ENCODE peak calls at places on chromosomes 3 and 15, in seven cellular contexts. One of them, this sample, is unnamed.

GRCh38 chr15:91871138-91871537 is 17.6 kb downstream of the SLCO3A1 start:
- DNase-seq in activated T-helper 1 cell treated with Interleukin-2 at 50 U/mL for 16 hours: no peak
- DNase-seq in dermis microvascular lymphatic vessel endothelial cell: no peak
- DNase-seq in mesothelial cell of epicardium: no peak
- DNase-seq in AG20443: no peak
- DNase-seq in naive thymus-derived CD8-positive, alpha-beta T cell: peak
- DNase-seq in HTR-8/SVneo: no peak
- DNase-seq in this sample: no peak

GRCh38 chr3:129934234-129935123 is 40.0 kb upstream of the TRH start:
- DNase-seq in activated T-helper 1 cell treated with Interleukin-2 at 50 U/mL for 16 hours: no peak
- DNase-seq in dermis microvascular lymphatic vessel endothelial cell: no peak
- DNase-seq in mesothelial cell of epicardium: no peak
- DNase-seq in AG20443: peak
- DNase-seq in naive thymus-derived CD8-positive, alpha-beta T cell: peak
- DNase-seq in HTR-8/SVneo: peak
- DNase-seq in this sample: peak

GRCh38 chr3:17136251-17136721 is 251.5 kb downstream of the PLCL2 start:
- DNase-seq in activated T-helper 1 cell treated with Interleukin-2 at 50 U/mL for 16 hours: no peak
- DNase-seq in dermis microvascular lymphatic vessel endothelial cell: no peak
- DNase-seq in mesothelial cell of epicardium: no peak
- DNase-seq in AG20443: no peak
- DNase-seq in naive thymus-derived CD8-positive, alpha-beta T cell: no peak
- DNase-seq in HTR-8/SVneo: no peak
- DNase-seq in this sample: no peak

GRCh38 chr3:136904746-136905145 is 42.7 kb downstream of the NCK1 start:
- DNase-seq in activated T-helper 1 cell treated with Interleukin-2 at 50 U/mL for 16 hours: no peak
- DNase-seq in dermis microvascular lymphatic vessel endothelial cell: no peak
- DNase-seq in mesothelial cell of epicardium: no peak
- DNase-seq in AG20443: no peak
- DNase-seq in naive thymus-derived CD8-positive, alpha-beta T cell: no peak
- DNase-seq in HTR-8/SVneo: no peak
- DNase-seq in this sample: no peak

GRCh38 chr3:139935071-139935865 is at the start of gene CLSTN2:
- DNase-seq in activated T-helper 1 cell treated with Interleukin-2 at 50 U/mL for 16 hours: no peak
- DNase-seq in dermis microvascular lymphatic vessel endothelial cell: no peak
- DNase-seq in mesothelial cell of epicardium: peak
- DNase-seq in AG20443: peak
- DNase-seq in naive thymus-derived CD8-positive, alpha-beta T cell: no peak
- DNase-seq in HTR-8/SVneo: peak
- DNase-seq in this sample: no peak

GRCh38 chr3:11199902-11200678 is 45.8 kb downstream of the HRH1 start:
- DNase-seq in activated T-helper 1 cell treated with Interleukin-2 at 50 U/mL for 16 hours: no peak
- DNase-seq in dermis microvascular lymphatic vessel endothelial cell: no peak
- DNase-seq in mesothelial cell of epicardium: no peak
- DNase-seq in AG20443: no peak
- DNase-seq in naive thymus-derived CD8-positive, alpha-beta T cell: no peak
- DNase-seq in HTR-8/SVneo: no peak
- DNase-seq in this sample: no peak

GRCh38 chr15:43106486-43106829 is 620 bp upstream of the UBR1 start:
- DNase-seq in activated T-helper 1 cell treated with Interleukin-2 at 50 U/mL for 16 hours: no peak
- DNase-seq in dermis microvascular lymphatic vessel endothelial cell: no peak
- DNase-seq in mesothelial cell of epicardium: no peak
- DNase-seq in AG20443: no peak
- DNase-seq in naive thymus-derived CD8-positive, alpha-beta T cell: no peak
- DNase-seq in HTR-8/SVneo: no peak
- DNase-seq in this sample: no peak

GRCh38 chr15:43105077-43105769 is 615 bp downstream of the UBR1 start:
- DNase-seq in activated T-helper 1 cell treated with Interleukin-2 at 50 U/mL for 16 hours: no peak
- DNase-seq in dermis microvascular lymphatic vessel endothelial cell: no peak
- DNase-seq in mesothelial cell of epicardium: no peak
- DNase-seq in AG20443: peak
- DNase-seq in naive thymus-derived CD8-positive, alpha-beta T cell: no peak
- DNase-seq in HTR-8/SVneo: no peak
- DNase-seq in this sample: no peak

GRCh38 chr15:39195988-39196486 is 384.8 kb upstream of the THBS1 start:
- DNase-seq in activated T-helper 1 cell treated with Interleukin-2 at 50 U/mL for 16 hours: no peak
- DNase-seq in dermis microvascular lymphatic vessel endothelial cell: no peak
- DNase-seq in mesothelial cell of epicardium: no peak
- DNase-seq in AG20443: peak
- DNase-seq in naive thymus-derived CD8-positive, alpha-beta T cell: no peak
- DNase-seq in HTR-8/SVneo: peak
- DNase-seq in this sample: peak

GRCh38 chr3:162096874-162097273 is 600.3 kb downstream of the OTOL1 start:
- DNase-seq in activated T-helper 1 cell treated with Interleukin-2 at 50 U/mL for 16 hours: no peak
- DNase-seq in dermis microvascular lymphatic vessel endothelial cell: no peak
- DNase-seq in mesothelial cell of epicardium: no peak
- DNase-seq in AG20443: no peak
- DNase-seq in naive thymus-derived CD8-positive, alpha-beta T cell: no peak
- DNase-seq in HTR-8/SVneo: no peak
- DNase-seq in this sample: no peak

GRCh38 chr3:188052229-188052965 is 101.6 kb upstream of the LPP start:
- DNase-seq in activated T-helper 1 cell treated with Interleukin-2 at 50 U/mL for 16 hours: no peak
- DNase-seq in dermis microvascular lymphatic vessel endothelial cell: no peak
- DNase-seq in mesothelial cell of epicardium: peak
- DNase-seq in AG20443: no peak
- DNase-seq in naive thymus-derived CD8-positive, alpha-beta T cell: no peak
- DNase-seq in HTR-8/SVneo: no peak
- DNase-seq in this sample: peak

GRCh38 chr15:73650387-73651126 is 17.4 kb upstream of the NPTN start:
- DNase-seq in activated T-helper 1 cell treated with Interleukin-2 at 50 U/mL for 16 hours: no peak
- DNase-seq in dermis microvascular lymphatic vessel endothelial cell: no peak
- DNase-seq in mesothelial cell of epicardium: no peak
- DNase-seq in AG20443: peak
- DNase-seq in naive thymus-derived CD8-positive, alpha-beta T cell: no peak
- DNase-seq in HTR-8/SVneo: no peak
- DNase-seq in this sample: no peak

GRCh38 chr15:101026686-101027272 is 107.6 kb downstream of the LRRK1 start:
- DNase-seq in activated T-helper 1 cell treated with Interleukin-2 at 50 U/mL for 16 hours: no peak
- DNase-seq in dermis microvascular lymphatic vessel endothelial cell: no peak
- DNase-seq in mesothelial cell of epicardium: no peak
- DNase-seq in AG20443: no peak
- DNase-seq in naive thymus-derived CD8-positive, alpha-beta T cell: no peak
- DNase-seq in HTR-8/SVneo: no peak
- DNase-seq in this sample: no peak

GRCh38 chr3:66425032-66425431 is 75.8 kb downstream of the LRIG1 start:
- DNase-seq in activated T-helper 1 cell treated with Interleukin-2 at 50 U/mL for 16 hours: no peak
- DNase-seq in dermis microvascular lymphatic vessel endothelial cell: no peak
- DNase-seq in mesothelial cell of epicardium: no peak
- DNase-seq in AG20443: no peak
- DNase-seq in naive thymus-derived CD8-positive, alpha-beta T cell: no peak
- DNase-seq in HTR-8/SVneo: no peak
- DNase-seq in this sample: no peak

GRCh38 chr15:27669641-27670040 is 429.5 kb downstream of the OCA2 start:
- DNase-seq in activated T-helper 1 cell treated with Interleukin-2 at 50 U/mL for 16 hours: no peak
- DNase-seq in dermis microvascular lymphatic vessel endothelial cell: no peak
- DNase-seq in mesothelial cell of epicardium: no peak
- DNase-seq in AG20443: no peak
- DNase-seq in naive thymus-derived CD8-positive, alpha-beta T cell: no peak
- DNase-seq in HTR-8/SVneo: no peak
- DNase-seq in this sample: no peak

GRCh38 chr15:100716456-100717085 is 114.2 kb downstream of the ASB7 start:
- DNase-seq in activated T-helper 1 cell treated with Interleukin-2 at 50 U/mL for 16 hours: no peak
- DNase-seq in dermis microvascular lymphatic vessel endothelial cell: no peak
- DNase-seq in mesothelial cell of epicardium: no peak
- DNase-seq in AG20443: peak
- DNase-seq in naive thymus-derived CD8-positive, alpha-beta T cell: no peak
- DNase-seq in HTR-8/SVneo: no peak
- DNase-seq in this sample: no peak

GRCh38 chr3:140252812-140253656 is 318.0 kb downstream of the CLSTN2 start:
- DNase-seq in activated T-helper 1 cell treated with Interleukin-2 at 50 U/mL for 16 hours: no peak
- DNase-seq in dermis microvascular lymphatic vessel endothelial cell: no peak
- DNase-seq in mesothelial cell of epicardium: no peak
- DNase-seq in AG20443: no peak
- DNase-seq in naive thymus-derived CD8-positive, alpha-beta T cell: no peak
- DNase-seq in HTR-8/SVneo: no peak
- DNase-seq in this sample: no peak

GRCh38 chr15:63588826-63589225 is 8.4 kb upstream of the FBXL22 start:
- DNase-seq in activated T-helper 1 cell treated with Interleukin-2 at 50 U/mL for 16 hours: no peak
- DNase-seq in dermis microvascular lymphatic vessel endothelial cell: no peak
- DNase-seq in mesothelial cell of epicardium: no peak
- DNase-seq in AG20443: no peak
- DNase-seq in naive thymus-derived CD8-positive, alpha-beta T cell: no peak
- DNase-seq in HTR-8/SVneo: no peak
- DNase-seq in this sample: no peak

GRCh38 chr3:73558399-73559075 is 66.2 kb downstream of the PDZRN3 start:
- DNase-seq in activated T-helper 1 cell treated with Interleukin-2 at 50 U/mL for 16 hours: no peak
- DNase-seq in dermis microvascular lymphatic vessel endothelial cell: no peak
- DNase-seq in mesothelial cell of epicardium: no peak
- DNase-seq in AG20443: no peak
- DNase-seq in naive thymus-derived CD8-positive, alpha-beta T cell: no peak
- DNase-seq in HTR-8/SVneo: no peak
- DNase-seq in this sample: no peak

GRCh38 chr15:28994142-28994829 is 108.5 kb downstream of the APBA2 start:
- DNase-seq in activated T-helper 1 cell treated with Interleukin-2 at 50 U/mL for 16 hours: no peak
- DNase-seq in dermis microvascular lymphatic vessel endothelial cell: no peak
- DNase-seq in mesothelial cell of epicardium: no peak
- DNase-seq in AG20443: no peak
- DNase-seq in naive thymus-derived CD8-positive, alpha-beta T cell: peak
- DNase-seq in HTR-8/SVneo: no peak
- DNase-seq in this sample: no peak

GRCh38 chr3:60756636-60757035 is 494.6 kb downstream of the FHIT start:
- DNase-seq in activated T-helper 1 cell treated with Interleukin-2 at 50 U/mL for 16 hours: no peak
- DNase-seq in dermis microvascular lymphatic vessel endothelial cell: no peak
- DNase-seq in mesothelial cell of epicardium: no peak
- DNase-seq in AG20443: peak
- DNase-seq in naive thymus-derived CD8-positive, alpha-beta T cell: no peak
- DNase-seq in HTR-8/SVneo: no peak
- DNase-seq in this sample: peak

GRCh38 chr3:48410205-48411040 is 19.5 kb downstream of the PLXNB1 start:
- DNase-seq in activated T-helper 1 cell treated with Interleukin-2 at 50 U/mL for 16 hours: no peak
- DNase-seq in dermis microvascular lymphatic vessel endothelial cell: no peak
- DNase-seq in mesothelial cell of epicardium: peak
- DNase-seq in AG20443: no peak
- DNase-seq in naive thymus-derived CD8-positive, alpha-beta T cell: no peak
- DNase-seq in HTR-8/SVneo: no peak
- DNase-seq in this sample: no peak

GRCh38 chr15:73617310-73617709 is 15.9 kb downstream of the NPTN start:
- DNase-seq in activated T-helper 1 cell treated with Interleukin-2 at 50 U/mL for 16 hours: no peak
- DNase-seq in dermis microvascular lymphatic vessel endothelial cell: no peak
- DNase-seq in mesothelial cell of epicardium: no peak
- DNase-seq in AG20443: no peak
- DNase-seq in naive thymus-derived CD8-positive, alpha-beta T cell: no peak
- DNase-seq in HTR-8/SVneo: no peak
- DNase-seq in this sample: no peak

GRCh38 chr3:73212683-73213082 is 151.2 kb downstream of the EBLN2 start:
- DNase-seq in activated T-helper 1 cell treated with Interleukin-2 at 50 U/mL for 16 hours: no peak
- DNase-seq in dermis microvascular lymphatic vessel endothelial cell: no peak
- DNase-seq in mesothelial cell of epicardium: no peak
- DNase-seq in AG20443: no peak
- DNase-seq in naive thymus-derived CD8-positive, alpha-beta T cell: no peak
- DNase-seq in HTR-8/SVneo: no peak
- DNase-seq in this sample: peak

GRCh38 chr15:90911906-90912769 is 9.0 kb downstream of the MAN2A2 start:
- DNase-seq in activated T-helper 1 cell treated with Interleukin-2 at 50 U/mL for 16 hours: no peak
- DNase-seq in dermis microvascular lymphatic vessel endothelial cell: no peak
- DNase-seq in mesothelial cell of epicardium: no peak
- DNase-seq in AG20443: no peak
- DNase-seq in naive thymus-derived CD8-positive, alpha-beta T cell: no peak
- DNase-seq in HTR-8/SVneo: no peak
- DNase-seq in this sample: no peak